ENCODE peak calls at places on chromosome 17, in seven cellular contexts. L is GM20000; P is Calu3; S is tibial nerve; T is left ventricle myocardium inferior; M is AG10803; H is CD4-positive, alpha-beta T cell. V is an unnamed sample.

GRCh38 chr17:42674755-42675347 is 1.9 kb downstream of the PLEKHH3 start:
- DNase-seq in L (no peak), P (peak), S (no peak), T (no peak), M (no peak), H (no peak), V (no peak)

GRCh38 chr17:59565959-59566324 is 532 bp downstream of the DHX40 start:
- DNase-seq in L (peak), P (peak), S (no peak), T (peak), M (peak), H (peak), V (no peak)

GRCh38 chr17:76445697-76446448 is 7.1 kb downstream of the UBE2O start:
- DNase-seq in L (no peak), P (no peak), S (no peak), T (no peak), M (no peak), H (no peak), V (no peak)

GRCh38 chr17:79904865-79905264 is 65.6 kb upstream of the CBX4 start:
- DNase-seq in L (no peak), P (no peak), S (no peak), T (no peak), M (no peak), H (no peak), V (no peak)

GRCh38 chr17:27453466-27453865 is 2.8 kb upstream of the KSR1 start:
- DNase-seq in L (no peak), P (no peak), S (no peak), T (no peak), M (peak), H (no peak), V (no peak)

GRCh38 chr17:57292086-57292485 is 35.8 kb downstream of the MSI2 start:
- DNase-seq in L (no peak), P (no peak), S (no peak), T (no peak), M (no peak), H (no peak), V (no peak)

GRCh38 chr17:77497578-77497934 is 356.8 kb downstream of the SEC14L1 start:
- DNase-seq in L (no peak), P (no peak), S (peak), T (peak), M (no peak), H (no peak), V (peak)

GRCh38 chr17:42531455-42532354 is 4.3 kb upstream of the NAGLU start:
- DNase-seq in L (peak), P (peak), S (no peak), T (peak), M (peak), H (peak), V (peak)

GRCh38 chr17:61400058-61400785 is 579 bp downstream of the TBX2 start:
- DNase-seq in L (peak), P (peak), S (no peak), T (no peak), M (no peak), H (no peak), V (no peak)

GRCh38 chr17:42679492-42680330 is 1.9 kb downstream of the CCR10 start:
- DNase-seq in L (peak), P (peak), S (no peak), T (peak), M (peak), H (peak), V (peak)

GRCh38 chr17:51298508-51299371 is 38.4 kb downstream of the UTP18 start:
- DNase-seq in L (peak), P (peak), S (no peak), T (no peak), M (peak), H (no peak), V (no peak)

GRCh38 chr17:74244543-74244942 is 29.5 kb upstream of the DNAI2 start:
- DNase-seq in L (no peak), P (no peak), S (no peak), T (no peak), M (no peak), H (no peak), V (no peak)

GRCh38 chr17:83058478-83059167 is 20.8 kb upstream of the METRNL start:
- DNase-seq in L (no peak), P (no peak), S (peak), T (no peak), M (no peak), H (no peak), V (peak)

GRCh38 chr17:57534863-57535651 is 210.0 kb downstream of the CCDC182 start:
- DNase-seq in L (no peak), P (no peak), S (no peak), T (no peak), M (no peak), H (no peak), V (no peak)

GRCh38 chr17:44269118-44269794 is 1.3 kb upstream of the SLC4A1 start:
- DNase-seq in L (no peak), P (no peak), S (no peak), T (no peak), M (no peak), H (no peak), V (no peak)

GRCh38 chr17:83131268-83132011 is 52.0 kb downstream of the METRNL start:
- DNase-seq in L (no peak), P (no peak), S (no peak), T (no peak), M (no peak), H (no peak), V (no peak)

GRCh38 chr17:49887086-49887743 is 39.3 kb upstream of the TAC4 start:
- DNase-seq in L (no peak), P (peak), S (no peak), T (no peak), M (no peak), H (no peak), V (no peak)

GRCh38 chr17:15509095-15509494 is 41.7 kb upstream of the CDRT4 start:
- DNase-seq in L (no peak), P (no peak), S (no peak), T (no peak), M (no peak), H (no peak), V (no peak)

GRCh38 chr17:64984776-64985521 is 65.7 kb upstream of the LRRC37A3 start:
- DNase-seq in L (no peak), P (no peak), S (no peak), T (no peak), M (peak), H (peak), V (no peak)

GRCh38 chr17:29927546-29927945 is 2.5 kb downstream of the SSH2 start:
- DNase-seq in L (no peak), P (no peak), S (no peak), T (no peak), M (no peak), H (no peak), V (no peak)

GRCh38 chr17:60916043-60916442 is 238.4 kb downstream of the BCAS3 start:
- DNase-seq in L (no peak), P (no peak), S (no peak), T (no peak), M (no peak), H (no peak), V (no peak)

GRCh38 chr17:28166478-28166877 is 124.0 kb downstream of the NLK start:
- DNase-seq in L (no peak), P (no peak), S (no peak), T (no peak), M (no peak), H (no peak), V (no peak)

GRCh38 chr17:16986391-16986790 is 14.5 kb upstream of the TNFRSF13B start:
- DNase-seq in L (no peak), P (no peak), S (no peak), T (no peak), M (no peak), H (no peak), V (no peak)

GRCh38 chr17:79623786-79624657 is 13.2 kb upstream of the RBFOX3 start:
- DNase-seq in L (no peak), P (no peak), S (no peak), T (peak), M (no peak), H (peak), V (no peak)

GRCh38 chr17:39782980-39783379 is 45.2 kb downstream of the GRB7 start:
- DNase-seq in L (no peak), P (no peak), S (no peak), T (no peak), M (no peak), H (no peak), V (no peak)

GRCh38 chr17:39777534-39778365 is 40.0 kb downstream of the GRB7 start:
- DNase-seq in L (peak), P (no peak), S (no peak), T (no peak), M (no peak), H (no peak), V (no peak)

GRCh38 chr17:39782481-39782880 is 44.7 kb downstream of the GRB7 start:
- DNase-seq in L (no peak), P (peak), S (no peak), T (no peak), M (no peak), H (no peak), V (no peak)

GRCh38 chr17:39781814-39782213 is 44.1 kb downstream of the GRB7 start:
- DNase-seq in L (no peak), P (no peak), S (no peak), T (no peak), M (no peak), H (no peak), V (no peak)

DNA sequence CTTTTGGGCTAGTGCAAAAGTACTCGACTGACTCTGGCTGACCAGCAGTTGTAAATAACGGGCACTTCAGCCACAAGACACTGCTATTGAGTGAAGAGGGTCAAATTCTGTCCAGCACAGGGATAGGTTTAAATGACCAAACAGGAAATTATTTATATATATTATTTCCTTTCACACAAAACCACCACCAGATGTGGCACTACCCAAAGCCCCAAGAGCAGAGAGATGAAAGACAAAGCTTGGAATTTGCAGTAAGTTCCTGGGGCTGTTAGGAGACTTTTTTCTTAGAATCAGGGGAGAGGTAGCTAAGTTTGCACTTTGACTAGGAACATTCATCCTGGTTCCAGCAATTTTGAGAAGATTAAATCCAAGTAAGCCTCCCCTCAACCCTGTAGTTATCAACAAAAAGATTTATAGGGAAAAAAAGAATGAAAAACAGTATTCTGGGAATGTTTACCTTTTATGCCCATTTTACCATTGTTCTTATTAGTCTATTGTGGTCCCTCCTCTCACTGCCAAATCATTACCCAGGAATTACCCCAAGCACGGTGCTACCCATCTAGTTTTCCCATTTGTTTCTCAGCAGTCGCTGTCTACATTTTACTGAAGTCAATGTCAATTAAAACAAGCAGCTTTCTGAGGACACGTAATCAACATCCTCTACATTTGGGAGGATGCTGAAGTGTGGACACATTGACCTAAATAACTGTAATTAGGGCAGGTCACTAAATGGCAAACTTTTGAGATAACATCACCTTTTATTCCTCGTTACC is 43.5 kb downstream of the GRB7 start:
- DNase-seq in L (no peak), P (peak), S (no peak), T (no peak), M (no peak), H (no peak), V (no peak)
- TF ChIP-seq CTCF in L (no peak), P (no peak), S (no peak), T (no peak), M (no peak), H (no peak), V (no peak)

DNA sequence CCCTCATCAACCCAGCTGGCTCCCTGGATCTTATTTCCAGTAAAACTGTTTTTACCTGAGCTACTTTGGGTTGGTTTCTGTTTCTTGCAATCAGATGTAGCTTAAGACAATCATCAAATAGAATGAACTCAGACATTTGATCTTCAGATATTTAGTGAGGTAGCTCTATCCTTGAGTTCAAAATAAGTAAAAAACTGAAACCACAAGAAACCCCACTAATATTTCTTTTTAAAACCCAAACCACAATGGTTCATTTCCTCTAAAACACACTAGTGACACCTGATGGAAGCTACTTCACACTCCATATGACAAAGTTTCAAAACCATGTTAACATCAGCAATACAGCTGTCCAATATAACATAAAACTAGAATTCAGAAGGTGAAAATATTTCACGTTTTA is 37.8 kb downstream of the CACNG1 start:
- DNase-seq in L (peak), P (no peak), S (no peak), T (no peak), M (no peak), H (no peak), V (no peak)
- TF ChIP-seq CTCF in L (no peak), P (no peak), S (no peak), T (no peak), M (no peak), H (no peak), V (no peak)

GRCh38 chr17:55751720-55752250 is 934 bp downstream of the PCTP start:
- DNase-seq in L (no peak), P (no peak), S (no peak), T (no peak), M (no peak), H (no peak), V (no peak)

GRCh38 chr17:55749985-55750384 is 866 bp upstream of the PCTP start:
- DNase-seq in L (no peak), P (no peak), S (no peak), T (no peak), M (no peak), H (no peak), V (no peak)

GRCh38 chr17:55746466-55746865 is 4.4 kb upstream of the PCTP start:
- DNase-seq in L (no peak), P (no peak), S (no peak), T (no peak), M (no peak), H (no peak), V (no peak)

GRCh38 chr17:55747209-55747608 is 3.6 kb upstream of the PCTP start:
- DNase-seq in L (no peak), P (no peak), S (no peak), T (no peak), M (no peak), H (no peak), V (no peak)

DNA sequence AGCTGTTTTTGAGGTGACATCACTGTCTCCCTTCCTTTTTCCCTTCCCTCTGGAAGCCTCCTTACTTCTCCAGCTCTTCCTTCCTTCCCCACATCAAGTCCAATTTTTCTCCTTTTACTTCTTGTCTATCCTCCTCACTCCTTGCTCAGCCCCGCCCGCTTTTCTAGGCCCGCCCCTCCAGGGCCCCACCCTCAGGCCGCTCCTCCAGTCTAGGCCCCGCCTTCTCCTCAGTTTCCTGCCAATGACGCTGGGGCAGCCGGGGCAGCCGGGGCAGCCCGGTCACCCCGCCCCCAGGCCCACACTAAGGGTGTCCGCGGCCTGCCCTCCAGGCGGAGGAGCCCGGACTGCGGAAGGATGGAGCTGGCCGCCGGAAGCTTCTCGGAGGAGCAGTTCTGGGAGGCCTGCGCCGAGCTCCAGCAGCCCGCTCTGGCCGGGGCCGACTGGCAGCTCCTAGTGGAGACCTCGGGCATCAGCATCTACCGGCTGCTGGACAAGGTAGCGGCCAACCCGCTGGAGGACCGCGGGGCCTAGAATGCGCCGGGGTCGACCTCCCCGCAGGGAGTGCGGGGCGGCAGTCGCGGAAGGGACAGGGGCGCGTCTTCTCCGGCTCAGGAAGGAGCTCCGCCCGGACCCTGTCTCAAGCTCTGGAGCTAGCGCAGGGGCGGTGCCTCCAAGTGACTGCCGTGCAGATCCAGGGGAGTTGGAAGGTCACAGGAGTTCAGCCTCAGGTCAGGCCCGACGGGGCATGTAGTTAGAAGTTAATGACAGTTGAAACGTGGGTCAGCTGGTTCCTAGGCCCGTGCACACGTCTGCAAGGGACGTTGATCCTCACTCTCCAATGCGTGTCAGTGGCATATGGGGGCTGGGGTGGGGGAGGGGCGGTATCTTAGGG is at the start of gene PCTP:
- DNase-seq in L (peak), P (peak), S (peak), T (peak), M (peak), H (peak), V (peak)
- TF ChIP-seq CTCF in L (no peak), P (no peak), S (peak), T (peak), M (peak), H (peak), V (no peak)

GRCh38 chr17:81996232-81996756 is 18.9 kb downstream of the ASPSCR1 start:
- DNase-seq in L (no peak), P (no peak), S (no peak), T (no peak), M (no peak), H (no peak), V (no peak)

GRCh38 chr17:81996757-81997441 is 19.5 kb downstream of the ASPSCR1 start:
- DNase-seq in L (no peak), P (no peak), S (no peak), T (no peak), M (no peak), H (no peak), V (no peak)

GRCh38 chr17:81993726-81994592 is 16.5 kb downstream of the ASPSCR1 start:
- DNase-seq in L (no peak), P (no peak), S (no peak), T (no peak), M (no peak), H (no peak), V (no peak)

GRCh38 chr17:81994593-81995462 is 17.4 kb downstream of the ASPSCR1 start:
- DNase-seq in L (no peak), P (no peak), S (no peak), T (no peak), M (no peak), H (no peak), V (no peak)

GRCh38 chr17:81995463-81996231 is 18.2 kb downstream of the ASPSCR1 start:
- DNase-seq in L (no peak), P (no peak), S (no peak), T (no peak), M (no peak), H (no peak), V (no peak)
- TF ChIP-seq CTCF in L (no peak), P (no peak), S (no peak), T (no peak), M (no peak), H (no peak), V (no peak)

GRCh38 chr17:75267403-75268232 is 3.4 kb downstream of the MIF4GD start:
- DNase-seq in L (no peak), P (peak), S (no peak), T (no peak), M (no peak), H (no peak), V (no peak)
- TF ChIP-seq CTCF in L (no peak), P (no peak), S (no peak), T (no peak), M (no peak), H (no peak), V (no peak)

DNA sequence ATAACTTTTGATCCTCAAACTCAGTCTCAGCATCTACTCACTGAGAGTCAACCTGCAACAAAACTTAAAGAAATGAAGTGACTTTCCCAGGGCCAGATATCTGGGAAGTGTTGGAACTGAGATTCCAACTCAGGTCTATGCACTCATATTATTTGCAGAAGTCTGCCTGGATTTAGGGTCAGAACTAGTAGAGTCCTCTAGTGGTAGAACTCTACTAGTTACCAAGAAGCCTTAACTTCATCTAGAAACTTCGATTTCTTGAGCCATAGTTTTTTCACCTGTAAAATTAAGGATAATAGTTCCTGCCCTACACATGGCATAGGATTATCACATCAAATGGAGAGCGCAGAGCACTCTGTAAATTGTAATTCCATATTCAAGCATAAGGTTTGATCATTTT is 23.4 kb upstream of the KRT24 start:
- DNase-seq in L (no peak), P (peak), S (no peak), T (no peak), M (no peak), H (no peak), V (no peak)
- TF ChIP-seq CTCF in L (no peak), P (no peak), S (peak), T (peak), M (peak), H (peak), V (no peak)

GRCh38 chr17:1512351-1512750 is 4.1 kb downstream of the INPP5K start:
- DNase-seq in L (no peak), P (no peak), S (no peak), T (no peak), M (no peak), H (no peak), V (no peak)

GRCh38 chr17:1519678-1520077 is 3.3 kb upstream of the INPP5K start:
- DNase-seq in L (no peak), P (no peak), S (no peak), T (no peak), M (no peak), H (no peak), V (no peak)

GRCh38 chr17:1515640-1516402 is 591 bp downstream of the INPP5K start:
- DNase-seq in L (peak), P (peak), S (no peak), T (no peak), M (peak), H (peak), V (peak)

GRCh38 chr17:1518410-1518809 is 2.0 kb upstream of the INPP5K start:
- DNase-seq in L (no peak), P (no peak), S (no peak), T (no peak), M (no peak), H (no peak), V (no peak)

GRCh38 chr17:1516403-1517161 is at the start of gene INPP5K:
- DNase-seq in L (peak), P (peak), S (peak), T (peak), M (peak), H (peak), V (peak)
- TF ChIP-seq CTCF in L (no peak), P (no peak), S (no peak), T (no peak), M (no peak), H (no peak), V (no peak)

V was measured in activated B cell treated with CpG ODN at 0.5 μM for 24 hours.